ENCODE peak calls at places on chromosomes 1 and 21, in nine cellular contexts. G is activated CD4-positive, CD25-positive, alpha-beta regulatory T cell treated with anti-CD3 and anti-CD28 coated beads, Interleukin-2, amount 50 U/mL, for 72 hours; T is iPS-NIHi11; Z is stimulated activated CD4-positive, alpha-beta T cell treated with anti-CD3 and anti-CD28 coated beads, Interleukin-2, amount 100 ng/mL, for 48 hours; Q is T-helper 1 cell; X is C1 segment of cervical spinal cord; V is MG63; B is GM13976; R is stimulated activated CD8-positive, alpha-beta memory T cell treated with anti-CD3 and anti-CD28 coated beads, Interleukin-12 subunit alpha, Interleukin-12 subunit beta, amount 100 ng/mL, for 4 hours. K is an unnamed sample.

GRCh38 chr1:147379889-147380288 is 137.4 kb downstream of the CHD1L start:
- DNase-seq in G (no peak), T (no peak), Z (no peak), Q (no peak), X (no peak), V (no peak), B (no peak), R (no peak), K (no peak)

GRCh38 chr1:6198646-6199297 is 623 bp downstream of the RPL22 start:
- DNase-seq in G (no peak), T (no peak), Z (no peak), Q (no peak), X (no peak), V (no peak), B (no peak), R (no peak), K (no peak)

GRCh38 chr1:51304360-51304759 is 26.0 kb downstream of the TTC39A start:
- DNase-seq in G (no peak), T (no peak), Z (no peak), Q (no peak), X (no peak), V (no peak), B (no peak), R (no peak), K (no peak)

GRCh38 chr1:229608590-229608989 is 17.3 kb downstream of the TAF5L start:
- DNase-seq in G (no peak), T (no peak), Z (no peak), Q (no peak), X (no peak), V (no peak), B (no peak), R (no peak), K (no peak)

GRCh38 chr1:207259391-207259790 is 62.1 kb upstream of the CD55 start:
- DNase-seq in G (no peak), T (peak; percentile 19), Z (no peak), Q (no peak), X (no peak), V (no peak), B (no peak), R (no peak), K (no peak)

GRCh38 chr1:79388694-79389361 is 382.3 kb upstream of the ADGRL4 start:
- DNase-seq in G (no peak), T (no peak), Z (no peak), Q (no peak), X (no peak), V (no peak), B (no peak), R (no peak), K (no peak)

GRCh38 chr1:188669715-188670114 is 1807.9 kb downstream of the BRINP3 start:
- DNase-seq in G (no peak), T (no peak), Z (no peak), Q (no peak), X (no peak), V (peak; percentile 75), B (no peak), R (no peak), K (no peak)

GRCh38 chr1:232968396-232968795 is 18.0 kb downstream of the NTPCR start:
- DNase-seq in G (no peak), T (no peak), Z (no peak), Q (no peak), X (no peak), V (no peak), B (no peak), R (no peak), K (no peak)

GRCh38 chr1:244653439-244654283 is 735 bp downstream of the DESI2 start:
- DNase-seq in G (no peak), T (no peak), Z (no peak), Q (no peak), X (peak; percentile 35), V (peak; percentile 17), B (no peak), R (no peak), K (no peak)

GRCh38 chr1:53346814-53347176 is 18.9 kb upstream of the LRP8 start:
- DNase-seq in G (peak; percentile 16), T (no peak), Z (no peak), Q (no peak), X (no peak), V (no peak), B (no peak), R (no peak), K (no peak)

GRCh38 chr1:117346206-117346928 is 20.9 kb upstream of the MAN1A2 start:
- DNase-seq in G (no peak), T (peak; percentile 12), Z (no peak), Q (no peak), X (no peak), V (peak; percentile 57), B (no peak), R (no peak), K (no peak)

GRCh38 chr1:208434008-208434407 is 189.8 kb upstream of the PLXNA2 start:
- DNase-seq in G (no peak), T (no peak), Z (no peak), Q (no peak), X (no peak), V (peak; percentile 17), B (no peak), R (no peak), K (no peak)

GRCh38 chr1:233904979-233905415 is 521 bp downstream of the SLC35F3 start:
- DNase-seq in G (no peak), T (peak; percentile 69), Z (no peak), Q (no peak), X (peak; percentile 48), V (peak; percentile 56), B (no peak), R (no peak), K (peak; percentile 32)

GRCh38 chr1:85328713-85329376 is 52.4 kb upstream of the BCL10 start:
- DNase-seq in G (no peak), T (peak; percentile 69), Z (no peak), Q (no peak), X (no peak), V (peak; percentile 91), B (no peak), R (no peak), K (no peak)

GRCh38 chr1:81573458-81573857 is 227.3 kb upstream of the ADGRL2 start:
- DNase-seq in G (no peak), T (no peak), Z (no peak), Q (no peak), X (no peak), V (no peak), B (no peak), R (no peak), K (no peak)

GRCh38 chr1:86381223-86381622 is 14.9 kb downstream of the ODF2L start:
- DNase-seq in G (no peak), T (no peak), Z (no peak), Q (no peak), X (no peak), V (no peak), B (no peak), R (no peak), K (no peak)

GRCh38 chr1:202590975-202591411 is 119.3 kb downstream of the SYT2 start:
- DNase-seq in G (no peak), T (no peak), Z (no peak), Q (no peak), X (no peak), V (no peak), B (no peak), R (no peak), K (no peak)

GRCh38 chr21:34818663-34819158 is 149.9 kb downstream of the CLIC6 start:
- DNase-seq in G (no peak), T (no peak), Z (no peak), Q (no peak), X (no peak), V (no peak), B (no peak), R (no peak), K (no peak)

GRCh38 chr1:37498872-37499617 is 15.5 kb downstream of the MEAF6 start:
- DNase-seq in G (no peak), T (no peak), Z (no peak), Q (no peak), X (peak; percentile 19), V (peak; percentile 81), B (no peak), R (no peak), K (no peak)

GRCh38 chr1:206135248-206135647 is 18.1 kb upstream of the AVPR1B start:
- DNase-seq in G (no peak), T (no peak), Z (no peak), Q (no peak), X (no peak), V (no peak), B (no peak), R (no peak), K (no peak)

GRCh38 chr1:150563340-150564038 is 14.3 kb downstream of the ADAMTSL4 start:
- DNase-seq in G (peak; percentile 50), T (no peak), Z (no peak), Q (peak; percentile 41), X (peak; percentile 29), V (peak; percentile 83), B (peak; percentile 41), R (no peak), K (no peak)

GRCh38 chr1:215777370-215777925 is 210.3 kb downstream of the KCTD3 start:
- DNase-seq in G (no peak), T (no peak), Z (no peak), Q (no peak), X (no peak), V (no peak), B (no peak), R (no peak), K (no peak)

GRCh38 chr1:157932082-157932481 is 61.4 kb upstream of the KIRREL1 start:
- DNase-seq in G (no peak), T (no peak), Z (no peak), Q (no peak), X (no peak), V (no peak), B (no peak), R (no peak), K (no peak)

GRCh38 chr1:97006044-97006676 is 284.6 kb downstream of the PTBP2 start:
- DNase-seq in G (no peak), T (no peak), Z (no peak), Q (no peak), X (no peak), V (peak; percentile 58), B (no peak), R (no peak), K (no peak)

GRCh38 chr21:33412832-33413519 is 9.8 kb downstream of the IFNGR2 start:
- DNase-seq in G (no peak), T (no peak), Z (no peak), Q (no peak), X (no peak), V (no peak), B (peak; percentile 57), R (no peak), K (no peak)

GRCh38 chr1:234970731-234971476 is 157.7 kb downstream of the TOMM20 start:
- DNase-seq in G (peak; percentile 27), T (peak; percentile 73), Z (no peak), Q (no peak), X (peak; percentile 16), V (peak; percentile 87), B (no peak), R (no peak), K (no peak)

GRCh38 chr1:9075023-9075422 is 5.6 kb upstream of the SLC2A5 start:
- DNase-seq in G (no peak), T (no peak), Z (no peak), Q (no peak), X (no peak), V (no peak), B (no peak), R (no peak), K (no peak)

GRCh38 chr1:78304766-78305165 is 186.0 kb upstream of the PTGFR start:
- DNase-seq in G (no peak), T (no peak), Z (no peak), Q (no peak), X (no peak), V (no peak), B (no peak), R (no peak), K (no peak)

GRCh38 chr1:115977481-115978258 is 1.4 kb downstream of the SLC22A15 start:
- DNase-seq in G (no peak), T (no peak), Z (no peak), Q (no peak), X (peak; percentile 67), V (peak; percentile 55), B (no peak), R (no peak), K (no peak)

GRCh38 chr1:187842406-187843165 is 1013.8 kb downstream of the PLA2G4A start:
- DNase-seq in G (no peak), T (no peak), Z (no peak), Q (no peak), X (no peak), V (peak; percentile 3), B (no peak), R (no peak), K (no peak)

GRCh38 chr1:82388679-82389078 is 587.9 kb downstream of the ADGRL2 start:
- DNase-seq in G (no peak), T (no peak), Z (no peak), Q (no peak), X (no peak), V (peak; percentile 41), B (no peak), R (no peak), K (no peak)

K was measured in neural crest cell.